ENCODE peak calls at places on chromosomes 11 and 22, in seven cellular contexts. R is non-pigmented ciliary epithelial cell, I is HFFc6, M is left colon, G is T-helper 9 cell, X is NCI-H774, P is fibroblast of mammary gland. Y is an unnamed sample.

GRCh38 chr11:19428206-19429001 is 187.7 kb upstream of the E2F8 start:
- DNase-seq in R (no peak), I (no peak), M (no peak), G (no peak), X (no peak), P (peak), Y (no peak)

GRCh38 chr11:108693852-108694251 is 29.0 kb downstream of the DDX10 start:
- DNase-seq in R (no peak), I (peak), M (no peak), G (no peak), X (no peak), P (peak), Y (no peak)

GRCh38 chr11:19905280-19905853 is 192.7 kb downstream of the NAV2 start:
- DNase-seq in R (no peak), I (peak), M (no peak), G (no peak), X (peak), P (peak), Y (no peak)

GRCh38 chr11:134665571-134666268 is 253.7 kb upstream of the B3GAT1 start:
- DNase-seq in R (no peak), I (no peak), M (no peak), G (no peak), X (no peak), P (no peak), Y (no peak)

GRCh38 chr11:9061807-9062206 is 29.6 kb downstream of the SCUBE2 start:
- DNase-seq in R (no peak), I (no peak), M (no peak), G (no peak), X (no peak), P (no peak), Y (no peak)

GRCh38 chr11:13150487-13150886 is 127.1 kb upstream of the BMAL1 start:
- DNase-seq in R (no peak), I (no peak), M (no peak), G (no peak), X (no peak), P (no peak), Y (no peak)

GRCh38 chr11:13052130-13052541 is 43.0 kb downstream of the RASSF10 start:
- DNase-seq in R (no peak), I (no peak), M (no peak), G (no peak), X (no peak), P (no peak), Y (peak)

GRCh38 chr11:2213384-2213842 is 41.8 kb upstream of the TH start:
- DNase-seq in R (no peak), I (no peak), M (no peak), G (no peak), X (no peak), P (no peak), Y (peak)

GRCh38 chr22:39242809-39243442 is 1.9 kb downstream of the PDGFB start:
- DNase-seq in R (no peak), I (no peak), M (no peak), G (peak), X (no peak), P (no peak), Y (peak)

GRCh38 chr11:2665747-2666710 is 33.8 kb downstream of the KCNQ1OT1 start:
- DNase-seq in R (no peak), I (no peak), M (no peak), G (no peak), X (no peak), P (peak), Y (peak)

GRCh38 chr11:35963911-35964310 is 20.0 kb downstream of the LDLRAD3 start:
- DNase-seq in R (no peak), I (no peak), M (no peak), G (no peak), X (no peak), P (peak), Y (no peak)

GRCh38 chr22:32024791-32025190 is 18.3 kb upstream of the SLC5A1 start:
- DNase-seq in R (no peak), I (no peak), M (no peak), G (no peak), X (no peak), P (peak), Y (no peak)

Y was measured in body of pancreas.